ENCODE peak calls at places on chromosome 5, in four cellular contexts. G is mesenchymal stem cell, Q is H9, U is neuronal stem cell. I is an unnamed sample. For H3K9me3, the result is how much of the 10 kb centered on the place peaks cover.

GRCh38 chr5:59831341-59831989 is 62.1 kb downstream of the PDE4D start:
- DNase-seq in G (peak), Q (no peak), U (no peak), I (no peak)

GRCh38 chr5:50990296-50990924 is 324.0 kb downstream of the PARP8 start:
- DNase-seq in G (no peak), Q (peak), U (no peak), I (no peak)

GRCh38 chr5:90096415-90097081 is 313.0 kb downstream of the CETN3 start:
- DNase-seq in G (peak), Q (no peak), U (peak), I (peak)

GRCh38 chr5:15420201-15420600 is 79.8 kb upstream of the FBXL7 start:
- DNase-seq in G (no peak), Q (no peak), U (no peak), I (no peak)

GRCh38 chr5:59317023-59317771 is 576.3 kb downstream of the PDE4D start:
- DNase-seq in G (peak), Q (no peak), U (no peak), I (no peak)

GRCh38 chr5:112005533-112005926 is 248.5 kb upstream of the NREP start:
- DNase-seq in G (peak), Q (no peak), U (no peak), I (no peak)

GRCh38 chr5:64497390-64497789 is 8.4 kb upstream of the RGS7BP start:
- DNase-seq in G (peak), Q (no peak), U (peak), I (peak)

GRCh38 chr5:42547146-42547545 is 123.9 kb downstream of the GHR start:
- DNase-seq in G (peak), Q (no peak), U (no peak), I (no peak)

GRCh38 chr5:140547508-140548299 is at the start of gene EIF4EBP3:
- DNase-seq in G (peak), Q (peak), U (peak), I (peak)

GRCh38 chr5:132020568-132021339 is 9.3 kb upstream of the ACSL6 start:
- DNase-seq in G (no peak), Q (no peak), U (no peak), I (no peak)

GRCh38 chr5:178941361-178941760 is 363 bp downstream of the ZNF454 start:
- DNase-seq in G (no peak), Q (no peak), U (no peak), I (no peak)
- H3K9me3 ChIP-seq in G (half or more), Q (half or more), U (half or more), I (half or more)

GRCh38 chr5:55004728-55005127 is 19.3 kb upstream of the GZMK start:
- DNase-seq in G (peak), Q (no peak), U (no peak), I (no peak)

GRCh38 chr5:55003432-55004065 is 18.2 kb upstream of the ESM1 start:
- DNase-seq in G (no peak), Q (no peak), U (no peak), I (no peak)
- H3K14ac ChIP-seq in G (no peak), Q (no peak), U (no peak), I (no peak)

DNA sequence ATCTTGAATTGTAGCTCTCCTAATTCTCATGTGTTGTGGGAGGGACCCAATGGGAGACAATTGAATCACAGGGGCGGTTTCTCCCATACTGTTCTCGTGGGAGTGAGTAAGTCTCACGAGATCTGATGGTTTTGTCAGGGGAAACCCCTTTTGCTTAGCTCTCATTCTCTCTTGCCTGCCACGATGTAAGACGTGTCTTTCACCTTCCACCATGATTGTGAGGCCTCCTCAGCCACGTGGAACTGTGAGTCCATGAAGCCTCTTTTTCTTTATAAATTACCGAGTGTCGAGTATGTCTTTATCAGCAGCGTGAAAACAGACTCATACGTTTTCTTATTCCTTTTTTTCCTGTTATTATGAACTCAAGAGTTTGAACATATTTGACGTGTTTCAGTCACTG is 39.1 kb downstream of the RETREG1 start:
- DNase-seq in G (no peak), Q (peak), U (no peak), I (no peak)
- H2BK12ac ChIP-seq in G (no peak), Q (no peak), U (no peak), I (no peak)

GRCh38 chr5:4158750-4159447 is 563.3 kb downstream of the IRX1 start:
- DNase-seq in G (no peak), Q (no peak), U (no peak), I (no peak)
- H3K9me3 ChIP-seq in G (under half), Q (under half), U (under half), I (under half)

I was measured in trophoblast cell.